ENCODE peak calls at places on chromosomes 2 and 18, in nine cellular contexts. Q is GM12878, U is stomach, A is A549, B is upper lobe of left lung, I is SK-N-SH, C is transverse colon, T is sigmoid colon, D is ovary. Y is an unnamed sample.

GRCh38 chr2:225756198-225756597 is 356.7 kb downstream of the NYAP2 start:
- DNase-seq in T (no peak), C (no peak), D (no peak), A (no peak), I (no peak), Q (no peak), U (no peak), B (no peak), Y (no peak)

GRCh38 chr2:236622660-236623059 is 53.0 kb downstream of the ACKR3 start:
- DNase-seq in B (no peak), T (no peak), Q (no peak), U (no peak), C (no peak), D (no peak), A (no peak), I (no peak), Y (no peak)

GRCh38 chr2:207854484-207855386 is 85.0 kb upstream of the FZD5 start:
- DNase-seq in D (no peak), B (no peak), I (no peak), C (no peak), T (no peak), A (no peak), Q (no peak), U (no peak), Y (no peak)

GRCh38 chr2:170843656-170844055 is 27.0 kb downstream of the GAD1 start:
- DNase-seq in C (no peak), D (no peak), U (no peak), A (no peak), I (no peak), B (no peak), Q (no peak), T (no peak), Y (no peak)

GRCh38 chr18:35371412-35372195 is 5.5 kb downstream of the ZNF396 start:
- DNase-seq in U (no peak), Q (no peak), A (no peak), D (no peak), B (no peak), C (no peak), T (no peak), I (no peak), Y (no peak)

GRCh38 chr2:157746234-157746950 is 117.7 kb upstream of the ACVR1C start:
- DNase-seq in I (no peak), B (no peak), Q (no peak), D (no peak), U (no peak), A (no peak), C (no peak), T (no peak), Y (no peak)

GRCh38 chr18:78913830-78914585 is 65.6 kb upstream of the SALL3 start:
- DNase-seq in T (no peak), A (no peak), Q (no peak), D (no peak), U (no peak), C (no peak), B (no peak), I (no peak), Y (no peak)

GRCh38 chr2:221816566-221816965 is 244.5 kb upstream of the EPHA4 start:
- DNase-seq in I (no peak), T (no peak), Q (no peak), B (no peak), A (no peak), U (no peak), C (no peak), D (no peak), Y (no peak)

GRCh38 chr2:161382747-161383146 is 33.4 kb upstream of the TBR1 start:
- DNase-seq in D (no peak), C (no peak), I (no peak), T (no peak), Q (no peak), B (no peak), A (no peak), U (no peak), Y (no peak)

GRCh38 chr2:26567534-26567933 is 73.6 kb downstream of the CIB4 start:
- DNase-seq in Q (no peak), B (no peak), T (peak; percentile 26), I (no peak), D (no peak), U (no peak), A (no peak), C (no peak), Y (no peak)

GRCh38 chr18:40124107-40124506 is 1830.9 kb upstream of the PIK3C3 start:
- DNase-seq in T (no peak), A (no peak), I (no peak), C (no peak), B (no peak), U (no peak), D (no peak), Q (no peak), Y (no peak)

GRCh38 chr2:163182764-163183354 is 344.3 kb upstream of the KCNH7 start:
- DNase-seq in C (no peak), T (no peak), I (peak; percentile 19), U (no peak), A (peak; percentile 3), D (no peak), Q (no peak), B (no peak), Y (no peak)

GRCh38 chr18:10851824-10852225 is 297.5 kb downstream of the PIEZO2 start:
- DNase-seq in A (peak; percentile 16), T (no peak), Q (peak; percentile 61), D (no peak), I (peak; percentile 29), U (no peak), C (no peak), B (no peak), Y (no peak)

GRCh38 chr2:127581516-127582490 is 46.3 kb downstream of the MYO7B start:
- DNase-seq in B (peak; percentile 15), T (no peak), Q (no peak), I (no peak), C (no peak), D (peak; percentile 7), A (no peak), U (peak; percentile 14), Y (no peak)

GRCh38 chr2:219946529-219946928 is 319.1 kb downstream of the SLC4A3 start:
- DNase-seq in U (no peak), Q (no peak), I (no peak), B (no peak), A (no peak), C (no peak), D (no peak), T (no peak), Y (no peak)
- TF ChIP-seq CTCF in U (no peak), Q (no peak), I (no peak), B (no peak), A (no peak), C (no peak), D (no peak), T (no peak), Y (no peak)

DNA sequence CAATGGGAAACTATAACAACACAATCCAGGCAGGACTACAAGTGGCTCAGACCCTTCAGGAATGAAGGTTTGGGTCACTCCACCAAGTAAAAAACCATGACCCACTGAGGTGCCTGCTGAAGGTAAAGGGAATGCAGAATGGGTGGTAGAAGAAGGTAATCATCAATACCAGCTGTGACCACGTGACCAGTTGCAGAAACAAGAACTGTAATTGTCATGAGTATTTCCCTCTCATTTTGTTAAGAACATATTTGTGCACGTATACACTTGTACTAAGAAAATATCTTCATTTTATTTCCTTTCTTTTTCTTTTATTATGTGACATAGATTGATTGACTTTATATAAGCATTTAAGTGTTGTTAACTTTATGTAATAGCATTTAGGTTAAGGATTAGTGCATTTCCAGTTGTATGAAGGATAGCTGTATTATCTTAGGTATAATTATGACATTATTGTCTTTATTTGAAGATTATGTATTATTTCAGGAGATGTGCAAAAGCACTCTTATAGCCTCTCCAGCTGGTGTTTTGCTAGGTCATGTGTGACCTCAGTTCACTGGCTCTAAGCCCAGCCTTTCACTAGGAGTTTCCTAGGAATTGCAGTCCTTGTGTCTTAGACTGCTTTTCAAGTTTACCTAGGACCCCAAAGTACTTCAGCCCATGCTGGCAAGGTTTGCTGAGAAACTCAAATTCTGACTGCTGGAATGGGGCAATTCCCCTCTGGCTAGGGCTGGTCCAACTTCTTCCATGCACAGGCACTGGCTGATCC is 125.7 kb upstream of the DPP10 start:
- DNase-seq in Q (no peak), U (no peak), I (no peak), C (no peak), D (no peak), B (no peak), T (no peak), A (no peak), Y (no peak)
- TF ChIP-seq EP300 in Q (no peak), U (no peak), I (no peak), C (no peak), D (no peak), B (no peak), T (no peak), A (no peak), Y (no peak)

GRCh38 chr2:8628179-8628869 is 53.5 kb upstream of the ID2 start:
- DNase-seq in U (no peak), T (no peak), I (no peak), Q (no peak), B (no peak), A (peak; percentile 72), C (no peak), D (no peak), Y (no peak)

GRCh38 chr2:8626572-8626971 is 55.3 kb upstream of the ID2 start:
- DNase-seq in C (no peak), A (no peak), B (no peak), U (no peak), I (no peak), D (no peak), T (no peak), Q (no peak), Y (no peak)

GRCh38 chr2:8628870-8629209 is 53.0 kb upstream of the ID2 start:
- DNase-seq in T (no peak), C (no peak), U (no peak), Q (no peak), D (no peak), A (no peak), I (no peak), B (no peak), Y (no peak)

GRCh38 chr2:8627019-8627691 is 54.7 kb upstream of the ID2 start:
- DNase-seq in I (no peak), T (no peak), U (no peak), Q (no peak), C (peak; percentile 64), D (no peak), B (no peak), A (no peak), Y (no peak)

GRCh38 chr2:8627692-8628085 is 54.2 kb upstream of the ID2 start:
- DNase-seq in C (peak; percentile 91), T (no peak), A (peak; percentile 58), D (no peak), I (no peak), B (no peak), Q (no peak), U (peak; percentile 72), Y (no peak)
- TF ChIP-seq CTCF in C (peak; percentile 52), T (no peak), A (peak; percentile 49), D (no peak), I (no peak), B (no peak), Q (no peak), U (no peak), Y (peak; percentile 38)

DNA sequence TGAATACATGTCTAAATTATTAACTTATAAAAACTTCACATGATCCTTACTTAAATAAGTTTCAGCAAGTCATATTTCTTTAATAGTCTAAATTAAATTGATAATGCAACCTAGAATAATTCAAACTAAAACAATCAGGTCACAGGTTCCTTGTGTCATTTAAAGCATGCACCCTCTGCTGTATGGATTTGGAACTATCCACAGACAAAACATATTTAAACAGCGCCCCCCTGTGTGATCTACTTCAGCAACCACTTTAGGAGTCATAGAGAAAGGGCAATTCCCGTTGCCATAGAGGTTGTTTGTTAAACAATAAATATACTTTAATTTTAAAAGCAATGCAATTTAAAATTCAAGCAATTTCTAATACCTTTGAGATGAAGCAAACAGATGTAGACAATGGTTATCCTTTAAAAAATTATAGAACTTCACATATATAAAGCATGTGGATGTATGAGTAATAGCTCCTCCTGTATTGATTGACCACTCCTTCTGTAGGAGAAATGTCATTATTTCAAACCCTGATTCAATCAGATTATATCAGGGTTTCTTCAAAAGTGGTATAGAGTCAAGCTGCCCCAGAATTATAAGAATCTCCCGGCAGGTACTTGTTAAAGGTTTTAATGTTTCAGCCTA is 21.2 kb downstream of the GRB14 start:
- DNase-seq in B (peak; percentile 29), T (no peak), Q (no peak), C (peak; percentile 20), D (no peak), U (peak; percentile 30), I (peak; percentile 55), A (peak; percentile 53), Y (no peak)
- TF ChIP-seq EP300 in B (no peak), T (no peak), Q (no peak), C (no peak), D (no peak), U (no peak), I (no peak), A (no peak), Y (no peak)

Y was measured in tibial nerve.